ENCODE peak calls at places on chromosomes 7 and 10, in five cellular contexts. X is H9, O is HepG2, T is IMR-90, K is mesendoderm. P is an unnamed sample. For H3K27me3, the result is how much of the 10 kb centered on the place peaks cover.

GRCh38 chr10:126902157-126902556 is 3.1 kb upstream of the DOCK1 start:
- DNase-seq in X (no peak), O (peak), K (peak), T (peak), P (no peak)

GRCh38 chr10:103504181-103504783 is 10.8 kb downstream of the NEURL1 start:
- DNase-seq in X (no peak), K (peak), T (peak), O (peak), P (peak)

GRCh38 chr10:37856881-37857286 is 526 bp downstream of the ZNF248 start:
- DNase-seq in T (no peak), K (peak), O (no peak), X (no peak), P (peak)

GRCh38 chr7:1360521-1360971 is 98.7 kb downstream of the MICALL2 start:
- DNase-seq in T (no peak), O (no peak), K (no peak), X (no peak), P (no peak)

GRCh38 chr7:46600340-46600739 is 679.3 kb upstream of the IGFBP3 start:
- DNase-seq in T (peak), O (no peak), X (no peak), K (no peak), P (peak)

GRCh38 chr7:104179178-104179577 is 28.6 kb downstream of the ORC5 start:
- DNase-seq in X (no peak), O (no peak), K (peak), T (peak), P (no peak)

GRCh38 chr10:68603766-68604165 is 43.6 kb downstream of the TET1 start:
- DNase-seq in K (no peak), T (no peak), X (no peak), O (no peak), P (no peak)

GRCh38 chr7:620052-620451 is 100.4 kb upstream of the PDGFA start:
- DNase-seq in O (no peak), T (peak), K (peak), X (no peak), P (no peak)

GRCh38 chr10:117439243-117439912 is 64.1 kb upstream of the PDZD8 start:
- DNase-seq in T (peak), X (no peak), O (no peak), K (no peak), P (peak)

GRCh38 chr7:12623885-12624498 is 53.5 kb downstream of the SCIN start:
- DNase-seq in X (no peak), O (no peak), K (peak), T (peak), P (no peak)

GRCh38 chr10:85621562-85621961 is 745.0 kb downstream of the GRID1 start:
- DNase-seq in T (no peak), K (no peak), O (no peak), X (no peak), P (no peak)

GRCh38 chr7:116025098-116025809 is 5.3 kb downstream of the TFEC start:
- DNase-seq in T (peak), O (no peak), X (no peak), K (no peak), P (no peak)

GRCh38 chr7:26663905-26664673 is 200.3 kb downstream of the SKAP2 start:
- DNase-seq in X (no peak), K (no peak), T (no peak), O (no peak), P (no peak)

GRCh38 chr7:114901771-114902170 is 20.1 kb upstream of the MDFIC start:
- DNase-seq in K (peak), X (no peak), O (no peak), T (peak), P (no peak)

GRCh38 chr10:101767600-101767945 is 8.3 kb downstream of the FGF8 start:
- DNase-seq in X (no peak), O (no peak), K (no peak), T (no peak), P (no peak)

GRCh38 chr10:114925675-114926204 is 12.3 kb upstream of the TRUB1 start:
- DNase-seq in X (no peak), K (peak), T (peak), O (no peak), P (peak)

GRCh38 chr7:2431260-2431867 is 28.0 kb downstream of the CHST12 start:
- DNase-seq in K (peak), X (peak), T (no peak), O (peak), P (no peak)

GRCh38 chr10:114996542-114996941 is 58.5 kb downstream of the TRUB1 start:
- DNase-seq in X (no peak), T (peak), O (no peak), K (no peak), P (no peak)

GRCh38 chr10:35372329-35372728 is 36.0 kb downstream of the CCNY start:
- DNase-seq in K (no peak), O (no peak), X (no peak), T (no peak), P (peak)

GRCh38 chr7:2109936-2110585 is 122.7 kb downstream of the MAD1L1 start:
- DNase-seq in O (peak), X (no peak), T (peak), K (peak), P (peak)

GRCh38 chr7:100799037-100799896 is 28.1 kb downstream of the EPHB4 start:
- DNase-seq in X (peak), T (peak), K (peak), O (peak), P (peak)

GRCh38 chr10:51861731-51862130 is 162.3 kb upstream of the CSTF2T start:
- DNase-seq in O (no peak), T (no peak), X (no peak), K (no peak), P (no peak)

GRCh38 chr7:145665499-145666258 is 450.9 kb upstream of the CNTNAP2 start:
- DNase-seq in K (no peak), T (no peak), O (no peak), X (no peak), P (no peak)

GRCh38 chr10:91313761-91314520 is 93.5 kb downstream of the PCGF5 start:
- DNase-seq in T (peak), O (no peak), X (no peak), K (no peak), P (no peak)

GRCh38 chr7:14054125-14054524 is 64.7 kb upstream of the ETV1 start:
- DNase-seq in T (no peak), X (no peak), O (no peak), K (no peak), P (no peak)

GRCh38 chr7:34756691-34757090 is 98.7 kb downstream of the NPSR1 start:
- DNase-seq in O (no peak), T (no peak), X (no peak), K (no peak), P (no peak)

GRCh38 chr10:80684217-80684616 is 146.5 kb downstream of the SH2D4B start:
- DNase-seq in T (peak), O (no peak), X (no peak), K (peak), P (no peak)

GRCh38 chr7:96321670-96322372 is at the start of gene SLC25A13:
- DNase-seq in T (peak), X (peak), K (peak), O (peak), P (peak)

GRCh38 chr7:117907058-117907633 is 33.9 kb upstream of the CTTNBP2 start:
- DNase-seq in K (peak), X (no peak), O (no peak), T (no peak), P (no peak)

GRCh38 chr7:4201566-4201965 is 480.5 kb upstream of the FOXK1 start:
- DNase-seq in T (no peak), K (no peak), X (no peak), O (no peak), P (no peak)
- H3K27me3 ChIP-seq in T (under half), K (under half), X (under half), O (under half), P (under half)

GRCh38 chr10:131682271-131682962 is 218.4 kb upstream of the PPP2R2D start:
- DNase-seq in X (no peak), T (no peak), K (no peak), O (no peak), P (no peak)
- H3K27me3 ChIP-seq in X (under half), T (under half), K (under half), O (under half), P (under half)

DNA sequence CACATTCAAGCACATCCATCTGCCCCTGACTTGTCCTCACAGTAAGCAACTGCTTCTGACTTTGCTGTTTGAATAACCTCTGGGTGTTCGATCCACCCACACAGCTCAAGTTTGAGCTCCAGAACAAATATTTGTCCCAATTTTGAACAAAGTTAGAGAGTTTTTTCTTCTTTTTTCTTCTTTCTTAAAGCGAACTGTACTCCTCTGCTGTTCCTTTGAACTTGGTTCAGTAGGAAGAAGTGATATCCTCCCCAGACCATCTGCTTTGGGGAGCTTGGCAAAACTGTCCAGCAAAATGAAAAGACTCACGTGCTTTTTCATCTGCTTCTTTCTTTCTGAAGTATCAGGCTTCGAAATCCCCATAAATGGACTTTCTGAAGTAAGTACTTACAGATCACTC is at the start of gene ITIH2:
- DNase-seq in O (peak), K (no peak), T (no peak), X (no peak), P (no peak)
- H3K27me3 ChIP-seq in O (under half), K (under half), T (under half), X (under half), P (under half)

DNA sequence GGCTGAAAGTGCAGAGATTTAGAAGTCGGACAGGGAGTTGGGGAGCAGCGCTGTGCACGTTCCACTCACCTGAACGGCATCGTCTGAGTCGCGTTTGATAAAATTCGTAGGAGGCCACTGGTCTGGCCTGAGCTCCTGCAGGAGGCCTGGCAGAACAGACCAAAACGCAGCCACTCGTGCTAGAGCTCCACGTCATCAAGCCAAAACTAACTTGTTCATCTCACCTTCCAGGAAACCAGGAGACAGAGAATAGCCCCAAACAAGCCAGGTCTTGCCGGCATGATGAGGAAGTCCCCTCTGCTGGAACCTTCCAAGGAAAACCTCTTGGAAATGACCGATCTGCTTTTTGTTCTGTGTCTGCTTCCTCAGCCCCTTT is 43.4 kb upstream of the DNAJB6 start:
- DNase-seq in O (no peak), K (no peak), X (no peak), T (no peak), P (no peak)
- H3K27me3 ChIP-seq in O (under half), K (under half), X (under half), T (under half), P (under half)

GRCh38 chr10:60312818-60313588 is 76.7 kb downstream of the ANK3 start:
- DNase-seq in K (no peak), T (peak), O (no peak), X (no peak), P (no peak)

GRCh38 chr10:60310746-60311145 is 78.9 kb downstream of the ANK3 start:
- DNase-seq in X (no peak), O (no peak), K (peak), T (no peak), P (no peak)

GRCh38 chr10:60309371-60309770 is 80.3 kb downstream of the ANK3 start:
- DNase-seq in T (no peak), X (no peak), O (no peak), K (no peak), P (no peak)

GRCh38 chr10:60311821-60312220 is 77.9 kb downstream of the ANK3 start:
- DNase-seq in X (no peak), K (no peak), T (no peak), O (no peak), P (no peak)

GRCh38 chr10:60309891-60310290 is 79.8 kb downstream of the ANK3 start:
- DNase-seq in K (no peak), X (no peak), O (no peak), T (no peak), P (no peak)
- H3K27me3 ChIP-seq in K (under half), X (under half), O (under half), T (under half), P (under half)

GRCh38 chr10:49407552-49408137 is 11.8 kb upstream of the DRGX start:
- DNase-seq in X (peak), T (peak), K (peak), O (peak), P (peak)
- H3K27me3 ChIP-seq in X (under half), T (half or more), K (under half), O (under half), P (under half)

GRCh38 chr10:100620087-100620835 is 84.5 kb downstream of the HIF1AN start:
- DNase-seq in K (no peak), O (no peak), T (no peak), X (no peak), P (no peak)

GRCh38 chr10:100615911-100616310 is 80.2 kb downstream of the HIF1AN start:
- DNase-seq in K (no peak), T (no peak), X (no peak), O (no peak), P (no peak)

GRCh38 chr10:100621360-100622205 is 85.8 kb downstream of the HIF1AN start:
- DNase-seq in O (no peak), T (peak), X (no peak), K (no peak), P (no peak)

GRCh38 chr10:100618091-100618615 is 82.4 kb downstream of the HIF1AN start:
- DNase-seq in T (no peak), X (no peak), K (no peak), O (no peak), P (no peak)

GRCh38 chr10:100618856-100619255 is 83.1 kb downstream of the HIF1AN start:
- DNase-seq in X (no peak), K (no peak), T (no peak), O (no peak), P (no peak)
- H3K27me3 ChIP-seq in X (under half), K (under half), T (under half), O (under half), P (under half)

GRCh38 chr10:122165914-122166313 is 105.2 kb upstream of the BTBD16 start:
- DNase-seq in X (no peak), K (no peak), T (no peak), O (no peak), P (no peak)
- H3K27me3 ChIP-seq in X (under half), K (under half), T (under half), O (under half), P (under half)